ENCODE peak calls at places on chromosomes 12 and 14, in eight cellular contexts. One of them, this sample, is unnamed.

GRCh38 chr12:130981156-130981789 is 27.6 kb downstream of the ADGRD1 start:
- DNase-seq in HT1080: no peak
- DNase-seq in suprapubic skin: no peak
- DNase-seq in CD4-positive, alpha-beta T cell: no peak
- DNase-seq in activated CD4-positive, alpha-beta T cell treated with anti-CD3 and anti-CD28 coated beads, Interleukin-2, amount 50 U/mL, for 24 hours: no peak
- DNase-seq in GM12865: no peak
- DNase-seq in NCI-H1417 treated with DMSO at 0.1 percent for 48 hours: no peak
- DNase-seq in NCI-H460: no peak
- DNase-seq in this sample: no peak

GRCh38 chr14:99687284-99688209 is 3.4 kb downstream of the CYP46A1 start:
- DNase-seq in suprapubic skin: no peak
- DNase-seq in NCI-H460: no peak
- DNase-seq in CD4-positive, alpha-beta T cell: no peak
- DNase-seq in GM12865: peak
- DNase-seq in activated CD4-positive, alpha-beta T cell treated with anti-CD3 and anti-CD28 coated beads, Interleukin-2, amount 50 U/mL, for 24 hours: no peak
- DNase-seq in NCI-H1417 treated with DMSO at 0.1 percent for 48 hours: no peak
- DNase-seq in HT1080: no peak
- DNase-seq in this sample: no peak

GRCh38 chr12:64801381-64801780 is 23.1 kb upstream of the TBC1D30 start:
- DNase-seq in GM12865: no peak
- DNase-seq in NCI-H1417 treated with DMSO at 0.1 percent for 48 hours: no peak
- DNase-seq in CD4-positive, alpha-beta T cell: no peak
- DNase-seq in NCI-H460: peak
- DNase-seq in suprapubic skin: no peak
- DNase-seq in activated CD4-positive, alpha-beta T cell treated with anti-CD3 and anti-CD28 coated beads, Interleukin-2, amount 50 U/mL, for 24 hours: no peak
- DNase-seq in HT1080: peak
- DNase-seq in this sample: no peak

GRCh38 chr12:47977772-47978597 is 14.6 kb downstream of the TMEM106C start:
- DNase-seq in CD4-positive, alpha-beta T cell: no peak
- DNase-seq in NCI-H460: no peak
- DNase-seq in HT1080: no peak
- DNase-seq in activated CD4-positive, alpha-beta T cell treated with anti-CD3 and anti-CD28 coated beads, Interleukin-2, amount 50 U/mL, for 24 hours: no peak
- DNase-seq in suprapubic skin: no peak
- DNase-seq in NCI-H1417 treated with DMSO at 0.1 percent for 48 hours: no peak
- DNase-seq in GM12865: no peak
- DNase-seq in this sample: no peak

GRCh38 chr14:65864993-65865392 is 452.5 kb downstream of the FUT8 start:
- DNase-seq in HT1080: no peak
- DNase-seq in suprapubic skin: no peak
- DNase-seq in CD4-positive, alpha-beta T cell: no peak
- DNase-seq in NCI-H1417 treated with DMSO at 0.1 percent for 48 hours: no peak
- DNase-seq in GM12865: no peak
- DNase-seq in activated CD4-positive, alpha-beta T cell treated with anti-CD3 and anti-CD28 coated beads, Interleukin-2, amount 50 U/mL, for 24 hours: no peak
- DNase-seq in NCI-H460: no peak
- DNase-seq in this sample: no peak

GRCh38 chr12:69123311-69123710 is 116.1 kb upstream of the CPSF6 start:
- DNase-seq in HT1080: no peak
- DNase-seq in NCI-H1417 treated with DMSO at 0.1 percent for 48 hours: no peak
- DNase-seq in NCI-H460: no peak
- DNase-seq in CD4-positive, alpha-beta T cell: no peak
- DNase-seq in suprapubic skin: no peak
- DNase-seq in activated CD4-positive, alpha-beta T cell treated with anti-CD3 and anti-CD28 coated beads, Interleukin-2, amount 50 U/mL, for 24 hours: no peak
- DNase-seq in GM12865: no peak
- DNase-seq in this sample: no peak

GRCh38 chr12:45348311-45348710 is 132.4 kb downstream of the ANO6 start:
- DNase-seq in activated CD4-positive, alpha-beta T cell treated with anti-CD3 and anti-CD28 coated beads, Interleukin-2, amount 50 U/mL, for 24 hours: no peak
- DNase-seq in NCI-H1417 treated with DMSO at 0.1 percent for 48 hours: no peak
- DNase-seq in HT1080: no peak
- DNase-seq in CD4-positive, alpha-beta T cell: no peak
- DNase-seq in NCI-H460: no peak
- DNase-seq in GM12865: no peak
- DNase-seq in suprapubic skin: no peak
- DNase-seq in this sample: no peak

GRCh38 chr12:83823386-83824045 is 1089.1 kb downstream of the SLC6A15 start:
- DNase-seq in CD4-positive, alpha-beta T cell: no peak
- DNase-seq in GM12865: peak
- DNase-seq in NCI-H1417 treated with DMSO at 0.1 percent for 48 hours: no peak
- DNase-seq in suprapubic skin: no peak
- DNase-seq in activated CD4-positive, alpha-beta T cell treated with anti-CD3 and anti-CD28 coated beads, Interleukin-2, amount 50 U/mL, for 24 hours: no peak
- DNase-seq in NCI-H460: peak
- DNase-seq in HT1080: peak
- DNase-seq in this sample: no peak

GRCh38 chr12:113332688-113333087 is 2.2 kb downstream of the SLC8B1 start:
- DNase-seq in NCI-H1417 treated with DMSO at 0.1 percent for 48 hours: no peak
- DNase-seq in suprapubic skin: no peak
- DNase-seq in CD4-positive, alpha-beta T cell: no peak
- DNase-seq in GM12865: no peak
- DNase-seq in NCI-H460: no peak
- DNase-seq in HT1080: no peak
- DNase-seq in activated CD4-positive, alpha-beta T cell treated with anti-CD3 and anti-CD28 coated beads, Interleukin-2, amount 50 U/mL, for 24 hours: no peak
- DNase-seq in this sample: no peak

GRCh38 chr12:122067966-122068365 is 10.6 kb upstream of the MLXIP start:
- DNase-seq in NCI-H460: no peak
- DNase-seq in CD4-positive, alpha-beta T cell: no peak
- DNase-seq in GM12865: peak
- DNase-seq in suprapubic skin: no peak
- DNase-seq in HT1080: no peak
- DNase-seq in NCI-H1417 treated with DMSO at 0.1 percent for 48 hours: no peak
- DNase-seq in activated CD4-positive, alpha-beta T cell treated with anti-CD3 and anti-CD28 coated beads, Interleukin-2, amount 50 U/mL, for 24 hours: no peak
- DNase-seq in this sample: no peak

GRCh38 chr14:90539496-90539775 is 142.6 kb downstream of the CALM1 start:
- DNase-seq in activated CD4-positive, alpha-beta T cell treated with anti-CD3 and anti-CD28 coated beads, Interleukin-2, amount 50 U/mL, for 24 hours: no peak
- DNase-seq in GM12865: no peak
- DNase-seq in NCI-H460: no peak
- DNase-seq in HT1080: no peak
- DNase-seq in suprapubic skin: no peak
- DNase-seq in NCI-H1417 treated with DMSO at 0.1 percent for 48 hours: no peak
- DNase-seq in CD4-positive, alpha-beta T cell: no peak
- DNase-seq in this sample: no peak

GRCh38 chr12:47773858-47774580 is 981 bp downstream of the SLC48A1 start:
- DNase-seq in GM12865: no peak
- DNase-seq in NCI-H1417 treated with DMSO at 0.1 percent for 48 hours: no peak
- DNase-seq in NCI-H460: no peak
- DNase-seq in activated CD4-positive, alpha-beta T cell treated with anti-CD3 and anti-CD28 coated beads, Interleukin-2, amount 50 U/mL, for 24 hours: no peak
- DNase-seq in suprapubic skin: no peak
- DNase-seq in HT1080: no peak
- DNase-seq in CD4-positive, alpha-beta T cell: no peak
- DNase-seq in this sample: no peak

GRCh38 chr14:21026988-21027315 is 2.1 kb upstream of the NDRG2 start:
- DNase-seq in NCI-H1417 treated with DMSO at 0.1 percent for 48 hours: no peak
- DNase-seq in NCI-H460: no peak
- DNase-seq in activated CD4-positive, alpha-beta T cell treated with anti-CD3 and anti-CD28 coated beads, Interleukin-2, amount 50 U/mL, for 24 hours: no peak
- DNase-seq in HT1080: no peak
- DNase-seq in GM12865: no peak
- DNase-seq in CD4-positive, alpha-beta T cell: no peak
- DNase-seq in suprapubic skin: no peak
- DNase-seq in this sample: no peak

GRCh38 chr14:23550827-23551265 is 719 bp downstream of the ZFHX2 start:
- DNase-seq in CD4-positive, alpha-beta T cell: no peak
- DNase-seq in activated CD4-positive, alpha-beta T cell treated with anti-CD3 and anti-CD28 coated beads, Interleukin-2, amount 50 U/mL, for 24 hours: no peak
- DNase-seq in HT1080: no peak
- DNase-seq in NCI-H460: no peak
- DNase-seq in GM12865: no peak
- DNase-seq in NCI-H1417 treated with DMSO at 0.1 percent for 48 hours: no peak
- DNase-seq in suprapubic skin: no peak
- DNase-seq in this sample: no peak

GRCh38 chr12:100248886-100249285 is 18.0 kb downstream of the DEPDC4 start:
- DNase-seq in NCI-H460: no peak
- DNase-seq in activated CD4-positive, alpha-beta T cell treated with anti-CD3 and anti-CD28 coated beads, Interleukin-2, amount 50 U/mL, for 24 hours: no peak
- DNase-seq in CD4-positive, alpha-beta T cell: no peak
- DNase-seq in suprapubic skin: no peak
- DNase-seq in GM12865: no peak
- DNase-seq in NCI-H1417 treated with DMSO at 0.1 percent for 48 hours: no peak
- DNase-seq in HT1080: no peak
- DNase-seq in this sample: no peak

GRCh38 chr14:101122855-101123129 is 219.3 kb upstream of the RTL1 start:
- DNase-seq in HT1080: no peak
- DNase-seq in GM12865: no peak
- DNase-seq in CD4-positive, alpha-beta T cell: no peak
- DNase-seq in suprapubic skin: no peak
- DNase-seq in NCI-H460: no peak
- DNase-seq in NCI-H1417 treated with DMSO at 0.1 percent for 48 hours: no peak
- DNase-seq in activated CD4-positive, alpha-beta T cell treated with anti-CD3 and anti-CD28 coated beads, Interleukin-2, amount 50 U/mL, for 24 hours: no peak
- DNase-seq in this sample: no peak

GRCh38 chr12:107238276-107238675 is 144.9 kb upstream of the CRY1 start:
- DNase-seq in HT1080: peak
- DNase-seq in NCI-H1417 treated with DMSO at 0.1 percent for 48 hours: no peak
- DNase-seq in suprapubic skin: no peak
- DNase-seq in CD4-positive, alpha-beta T cell: no peak
- DNase-seq in GM12865: no peak
- DNase-seq in NCI-H460: no peak
- DNase-seq in activated CD4-positive, alpha-beta T cell treated with anti-CD3 and anti-CD28 coated beads, Interleukin-2, amount 50 U/mL, for 24 hours: no peak
- DNase-seq in this sample: no peak

GRCh38 chr14:106831322-106831720 is 1304.9 kb downstream of the TMEM121 start:
- DNase-seq in NCI-H460: peak
- DNase-seq in NCI-H1417 treated with DMSO at 0.1 percent for 48 hours: no peak
- DNase-seq in CD4-positive, alpha-beta T cell: no peak
- DNase-seq in activated CD4-positive, alpha-beta T cell treated with anti-CD3 and anti-CD28 coated beads, Interleukin-2, amount 50 U/mL, for 24 hours: no peak
- DNase-seq in GM12865: peak
- DNase-seq in suprapubic skin: no peak
- DNase-seq in HT1080: peak
- DNase-seq in this sample: peak